ENCODE peak calls at places on chromosomes 11 and 22, in four cellular contexts. P is GM23248, N is left ventricle myocardium inferior, H is transverse colon. O is an unnamed sample.
A peak's percentile ranks its signal among the peaks of the same experiment; 100 is the strongest.

GRCh38 chr11:33531743-33532181 is 168.9 kb downstream of the C11orf91 start:
- DNase-seq in H (no peak), N (no peak), P (peak; percentile 99), O (peak; percentile 31)

GRCh38 chr11:2092956-2093412 is 46.2 kb downstream of the IGF2 start:
- DNase-seq in P (peak; percentile 77), H (peak; percentile 71), N (peak; percentile 86), O (peak; percentile 62)

GRCh38 chr11:14942735-14943134 is 29.4 kb downstream of the CALCA start:
- DNase-seq in N (no peak), H (no peak), P (no peak), O (no peak)

GRCh38 chr11:10938231-10938630 is 80.4 kb upstream of the ZBED5 start:
- DNase-seq in H (no peak), P (no peak), N (no peak), O (no peak)

GRCh38 chr11:69257838-69258658 is 35.9 kb upstream of the MYEOV start:
- DNase-seq in N (no peak), H (no peak), P (no peak), O (no peak)

GRCh38 chr22:19686946-19687345 is 27.4 kb upstream of the SEPTIN5 start:
- DNase-seq in N (no peak), P (no peak), H (no peak), O (no peak)

GRCh38 chr11:46508360-46508759 is 85.5 kb downstream of the AMBRA1 start:
- DNase-seq in P (no peak), H (no peak), N (no peak), O (no peak)

GRCh38 chr11:73192272-73192671 is 25.8 kb upstream of the P2RY2 start:
- DNase-seq in N (no peak), P (no peak), H (no peak), O (no peak)

GRCh38 chr22:50626314-50626855 is 1.6 kb downstream of the ARSA start:
- DNase-seq in H (no peak), N (no peak), P (no peak), O (no peak)

GRCh38 chr22:37661160-37661924 is 2.8 kb downstream of the PDXP start:
- DNase-seq in P (peak; percentile 85), N (no peak), H (no peak), O (peak; percentile 79)

GRCh38 chr11:69448471-69449284 is 32.8 kb upstream of the LINC01488 start:
- DNase-seq in N (no peak), H (no peak), P (no peak), O (no peak)

GRCh38 chr11:123640677-123641494 is 13.5 kb downstream of the SCN3B start:
- DNase-seq in N (peak; percentile 29), H (peak; percentile 26), P (peak; percentile 63), O (peak; percentile 62)

GRCh38 chr11:21414928-21415327 is 745.5 kb downstream of the NELL1 start:
- DNase-seq in H (no peak), P (no peak), N (no peak), O (no peak)
- H3K4me1 ChIP-seq in H (no peaks in the 10 kb centered on the region), P (no peaks in the 10 kb centered on the region), N (no peaks in the 10 kb centered on the region), O (no peaks in the 10 kb centered on the region)

GRCh38 chr11:66315498-66315885 is 1.4 kb downstream of the CD248 start:
- DNase-seq in N (no peak), H (no peak), P (peak; percentile 64), O (no peak)
- H3K4me1 ChIP-seq in N (peaks cover 51% of the 10 kb centered on the region), H (peaks cover 47% of the 10 kb centered on the region), P (peaks cover 23% of the 10 kb centered on the region), O (peaks cover 24% of the 10 kb centered on the region)

GRCh38 chr11:126405906-126406305 is 50.4 kb downstream of the ST3GAL4 start:
- DNase-seq in N (no peak), P (no peak), H (peak; percentile 73), O (no peak)

GRCh38 chr11:126405374-126405773 is 49.9 kb downstream of the ST3GAL4 start:
- DNase-seq in H (peak; percentile 73), N (no peak), P (no peak), O (no peak)

GRCh38 chr11:126403039-126403438 is 47.6 kb downstream of the ST3GAL4 start:
- DNase-seq in H (peak; percentile 82), N (no peak), P (no peak), O (no peak)

GRCh38 chr11:126404367-126404766 is 48.9 kb downstream of the ST3GAL4 start:
- DNase-seq in P (peak; percentile 48), N (no peak), H (no peak), O (no peak)

GRCh38 chr11:126403658-126404057 is 48.2 kb downstream of the ST3GAL4 start:
- DNase-seq in H (no peak), P (no peak), N (no peak), O (no peak)
- H3K4me1 ChIP-seq in H (peaks cover 26% of the 10 kb centered on the region), P (peaks cover 13% of the 10 kb centered on the region), N (peaks cover 46% of the 10 kb centered on the region), O (peaks cover 13% of the 10 kb centered on the region)

GRCh38 chr11:117999354-117999993 is 13.3 kb downstream of the IL10RA start:
- DNase-seq in N (no peak), P (no peak), H (no peak), O (no peak)
- H3K4me1 ChIP-seq in N (peaks cover 16% of the 10 kb centered on the region), P (no peaks in the 10 kb centered on the region), H (peaks cover 21% of the 10 kb centered on the region), O (no peaks in the 10 kb centered on the region)

O was measured in adipocyte.